ENCODE peak calls at places on chromosomes 11 and 22, in five cellular contexts. H, D, R, B and E are unnamed samples.

GRCh38 chr11:119366690-119367620 is 14.5 kb downstream of the USP2 start:
- DNase-seq in H (peak), D (no peak), R (no peak), B (no peak), E (no peak)

GRCh38 chr11:12435264-12435663 is 57.9 kb downstream of the PARVA start:
- DNase-seq in H (no peak), D (no peak), R (no peak), B (no peak), E (no peak)

GRCh38 chr11:133930767-133931448 is 25.9 kb downstream of the IGSF9B start:
- DNase-seq in H (peak), D (no peak), R (no peak), B (no peak), E (peak)

GRCh38 chr11:133163463-133164419 is 368.6 kb downstream of the OPCML start:
- DNase-seq in H (peak), D (no peak), R (no peak), B (no peak), E (no peak)

GRCh38 chr22:46929689-46930225 is 167.3 kb downstream of the TBC1D22A start:
- DNase-seq in H (no peak), D (no peak), R (no peak), B (no peak), E (no peak)

GRCh38 chr11:95908826-95909225 is 15.1 kb downstream of the MTMR2 start:
- DNase-seq in H (peak), D (no peak), R (no peak), B (no peak), E (no peak)

GRCh38 chr11:19614370-19614936 is 98.2 kb upstream of the NAV2 start:
- DNase-seq in H (no peak), D (no peak), R (no peak), B (no peak), E (no peak)

GRCh38 chr11:110734790-110735189 is 22.6 kb upstream of the ARHGAP20 start:
- DNase-seq in H (no peak), D (no peak), R (no peak), B (no peak), E (no peak)

GRCh38 chr11:43298397-43298796 is 13.4 kb upstream of the API5 start:
- DNase-seq in H (no peak), D (no peak), R (no peak), B (no peak), E (no peak)

GRCh38 chr11:11978098-11978637 is 30.3 kb downstream of the DKK3 start:
- DNase-seq in H (no peak), D (no peak), R (no peak), B (no peak), E (no peak)

GRCh38 chr11:111939836-111940604 is 2.9 kb downstream of the DIXDC1 start:
- DNase-seq in H (peak), D (no peak), R (no peak), B (no peak), E (no peak)

GRCh38 chr22:45572444-45572843 is 69.8 kb downstream of the FBLN1 start:
- DNase-seq in H (peak), D (peak), R (no peak), B (no peak), E (no peak)

GRCh38 chr11:61266602-61267001 is 25.6 kb downstream of the PGA5 start:
- DNase-seq in H (peak), D (no peak), R (no peak), B (no peak), E (no peak)

GRCh38 chr11:2302280-2302843 is 549 bp downstream of the TSPAN32 start:
- DNase-seq in H (no peak), D (no peak), R (no peak), B (no peak), E (peak)

GRCh38 chr11:65613091-65613928 is 711 bp downstream of the MAP3K11 start:
- DNase-seq in H (no peak), D (peak), R (no peak), B (no peak), E (peak)

GRCh38 chr22:30275625-30276024 is 9.0 kb upstream of the OSM start:
- DNase-seq in H (no peak), D (no peak), R (no peak), B (peak), E (no peak)

GRCh38 chr11:123202155-123202714 is 7.2 kb upstream of the CLMP start:
- DNase-seq in H (peak), D (no peak), R (no peak), B (no peak), E (no peak)

GRCh38 chr22:25900880-25901279 is 158.9 kb downstream of the MYO18B start:
- DNase-seq in H (no peak), D (no peak), R (peak), B (no peak), E (no peak)

GRCh38 chr11:33689506-33689905 is 11.1 kb downstream of the C11orf91 start:
- DNase-seq in H (no peak), D (no peak), R (no peak), B (no peak), E (peak)